ENCODE peak calls at places on chromosomes 12 and 14, in six cellular contexts. K is transverse colon, R is tibial nerve, H is body of pancreas, Y is ovary, W is heart left ventricle. D is an unnamed sample.

GRCh38 chr14:78950654-78951053 is 780.5 kb downstream of the NRXN3 start:
- DNase-seq in H (no peak), R (no peak), K (no peak), Y (no peak), W (no peak), D (no peak)

GRCh38 chr14:54564799-54565235 is 2.1 kb upstream of the SAMD4A start:
- DNase-seq in K (no peak), Y (no peak), W (no peak), R (no peak), H (peak; percentile 22), D (peak; percentile 28)

GRCh38 chr14:92160619-92161018 is 38.9 kb downstream of the CPSF2 start:
- DNase-seq in K (no peak), W (no peak), H (no peak), Y (no peak), R (no peak), D (no peak)

GRCh38 chr12:55718020-55718419 is 2.2 kb upstream of the RDH5 start:
- DNase-seq in H (no peak), Y (no peak), R (no peak), W (peak; percentile 26), K (no peak), D (no peak)

GRCh38 chr14:64507376-64508156 is 3.0 kb downstream of the ZBTB1 start:
- DNase-seq in H (peak; percentile 48), Y (no peak), K (no peak), W (no peak), R (no peak), D (peak; percentile 16)

GRCh38 chr12:25938581-25938980 is 19.9 kb upstream of the RASSF8 start:
- DNase-seq in Y (no peak), H (no peak), R (no peak), K (no peak), W (no peak), D (no peak)

GRCh38 chr12:58161773-58162172 is 220.4 kb downstream of the ATP23 start:
- DNase-seq in K (no peak), R (no peak), H (no peak), W (no peak), Y (no peak), D (no peak)

GRCh38 chr12:128815779-128816642 is 7.7 kb downstream of the SLC15A4 start:
- DNase-seq in W (no peak), R (no peak), H (no peak), Y (no peak), K (no peak), D (no peak)

GRCh38 chr14:50957296-50957695 is 13.0 kb upstream of the PYGL start:
- DNase-seq in H (no peak), K (no peak), R (no peak), W (no peak), Y (no peak), D (no peak)

DNA sequence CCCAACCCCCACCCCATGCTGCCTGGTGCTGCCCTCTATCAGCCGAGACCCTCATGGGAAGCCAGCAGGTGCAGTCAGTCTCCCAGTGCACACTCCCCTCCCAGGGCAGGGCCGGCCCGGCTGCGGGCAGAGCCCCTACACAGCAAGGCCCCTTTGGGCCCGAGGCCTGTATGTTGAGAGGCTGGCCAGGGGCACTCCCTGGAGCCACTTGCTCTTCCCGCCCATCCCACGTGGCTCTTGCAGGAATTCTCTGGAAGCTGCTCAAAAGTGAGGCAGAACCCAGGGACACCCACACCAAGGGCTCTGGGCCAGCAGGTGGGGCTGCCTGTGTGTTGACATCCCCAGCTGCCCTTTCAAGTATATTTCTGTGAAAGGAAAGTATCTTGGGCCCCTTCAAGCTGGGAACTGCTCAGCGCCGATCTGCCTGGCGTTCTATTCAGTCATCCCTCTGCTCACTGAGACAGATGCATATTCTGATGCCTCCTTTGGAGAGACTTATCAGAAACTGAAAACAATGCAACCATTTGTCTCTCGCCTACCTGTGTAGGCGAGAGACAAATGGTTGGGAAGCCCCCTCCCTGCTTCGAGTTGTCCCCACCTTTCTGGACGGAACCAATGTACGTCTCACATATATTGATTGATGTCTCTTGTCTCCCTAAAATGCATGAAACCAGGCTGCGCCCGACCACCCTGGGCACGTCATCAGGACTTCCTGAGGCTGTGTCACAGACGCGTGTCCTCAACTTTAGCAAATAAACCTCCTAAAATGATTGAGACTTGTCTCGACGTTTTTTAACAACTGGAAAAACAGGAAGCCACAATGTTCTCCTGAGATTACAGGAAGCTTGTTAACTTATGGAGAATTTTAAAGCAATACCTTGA is 6.0 kb downstream of the GPR132 start:
- DNase-seq in Y (no peak), W (no peak), H (peak; percentile 65), K (no peak), R (no peak), D (no peak)
- TF ChIP-seq POLR2A in Y (no peak), W (no peak), H (no peak), K (no peak), R (no peak), D (no peak)

DNA sequence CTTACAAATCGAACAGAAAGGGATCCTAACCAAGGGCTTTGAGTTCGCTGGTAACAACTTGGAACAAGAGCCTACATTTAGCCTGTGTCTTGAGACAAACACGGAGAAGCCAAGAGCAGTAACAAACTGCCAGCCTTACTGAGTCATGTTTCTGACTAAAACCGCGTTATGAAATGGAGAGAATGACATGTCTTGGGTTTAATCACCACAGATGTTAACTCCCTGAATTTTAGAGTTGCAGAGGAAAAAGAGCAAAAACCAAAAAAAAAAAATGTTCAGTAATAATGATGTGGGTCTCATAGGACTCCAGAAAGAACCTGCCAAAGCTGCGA is 1.0 kb downstream of the BLTP3B start:
- DNase-seq in H (no peak), Y (no peak), W (no peak), K (no peak), R (no peak), D (peak; percentile 67)
- TF ChIP-seq POLR2A in H (no peak), Y (no peak), W (no peak), K (no peak), R (no peak), D (peak; percentile 48)

DNA sequence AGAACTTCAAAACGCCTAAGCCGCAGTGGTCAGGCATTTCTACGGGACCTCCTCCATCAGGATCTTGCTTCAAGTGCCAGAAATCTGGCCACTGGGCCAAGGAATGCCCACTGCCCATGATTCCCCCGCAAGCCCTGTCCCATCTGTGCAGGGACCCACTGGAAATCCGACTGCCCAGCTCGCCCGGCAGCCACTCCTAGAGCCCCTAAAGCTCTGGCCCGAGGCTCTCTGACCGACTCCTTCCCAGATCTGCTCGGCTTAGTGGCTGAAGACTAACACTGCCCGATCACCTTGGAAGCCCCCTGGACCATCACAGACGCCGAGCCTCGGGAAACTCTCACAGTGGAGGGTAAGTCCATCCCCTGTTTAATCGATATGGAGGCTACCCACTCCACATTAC is 1113.0 kb upstream of the TMEM132C start:
- DNase-seq in R (no peak), W (no peak), Y (no peak), H (no peak), K (no peak), D (no peak)
- TF ChIP-seq POLR2A in R (no peak), W (no peak), Y (no peak), H (no peak), K (no peak), D (no peak)

DNA sequence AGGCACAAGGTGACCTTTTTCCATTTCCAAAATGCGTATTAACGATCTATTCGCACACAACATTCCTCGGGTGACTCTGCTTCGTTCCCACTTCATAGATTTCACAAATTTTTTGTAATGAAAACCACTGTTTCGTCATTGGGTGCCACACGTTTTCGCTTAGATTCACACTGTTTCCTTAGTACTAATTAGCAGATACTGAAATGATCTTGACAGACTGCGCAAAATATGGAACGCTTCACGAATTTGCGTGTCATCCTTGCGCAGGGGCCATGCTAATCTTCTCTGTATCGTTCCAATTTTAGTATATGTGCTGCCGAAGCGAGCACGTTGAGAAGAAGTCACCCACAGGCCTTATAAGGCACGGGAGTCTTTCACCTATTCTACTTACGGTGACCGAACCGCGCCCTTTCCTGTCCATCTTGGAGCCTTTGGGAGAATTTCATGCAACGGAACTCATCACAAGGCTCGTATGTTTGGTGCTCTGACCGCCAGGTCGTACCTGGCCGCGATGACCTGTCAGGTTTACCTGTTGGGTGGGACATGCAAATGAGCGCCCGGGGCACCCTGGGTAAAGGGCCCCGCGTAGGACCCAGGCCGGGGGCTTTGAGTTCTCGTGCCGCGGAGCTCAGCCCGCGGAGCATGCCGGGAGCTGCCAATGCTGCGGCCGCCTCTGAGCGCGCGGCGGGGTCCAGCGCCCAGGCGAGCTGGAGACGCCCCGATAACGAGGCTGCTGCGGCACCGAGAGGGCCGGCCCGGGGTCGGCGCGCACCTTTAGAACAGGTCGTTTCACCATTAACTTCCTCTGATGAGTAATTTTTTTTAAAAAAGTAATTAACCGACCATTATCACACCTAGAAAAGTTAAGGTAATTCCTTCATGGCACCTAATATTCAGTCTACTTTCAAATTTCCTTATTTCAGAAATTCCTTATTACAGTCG is at the start of gene RNU6-8:
- DNase-seq in H (peak; percentile 93), K (peak; percentile 92), Y (peak; percentile 94), W (peak; percentile 93), R (peak; percentile 65), D (peak; percentile 90)
- TF ChIP-seq POLR2A in H (peak; percentile 67), K (peak; percentile 55), Y (peak; percentile 36), W (no peak), R (no peak), D (no peak)

DNA sequence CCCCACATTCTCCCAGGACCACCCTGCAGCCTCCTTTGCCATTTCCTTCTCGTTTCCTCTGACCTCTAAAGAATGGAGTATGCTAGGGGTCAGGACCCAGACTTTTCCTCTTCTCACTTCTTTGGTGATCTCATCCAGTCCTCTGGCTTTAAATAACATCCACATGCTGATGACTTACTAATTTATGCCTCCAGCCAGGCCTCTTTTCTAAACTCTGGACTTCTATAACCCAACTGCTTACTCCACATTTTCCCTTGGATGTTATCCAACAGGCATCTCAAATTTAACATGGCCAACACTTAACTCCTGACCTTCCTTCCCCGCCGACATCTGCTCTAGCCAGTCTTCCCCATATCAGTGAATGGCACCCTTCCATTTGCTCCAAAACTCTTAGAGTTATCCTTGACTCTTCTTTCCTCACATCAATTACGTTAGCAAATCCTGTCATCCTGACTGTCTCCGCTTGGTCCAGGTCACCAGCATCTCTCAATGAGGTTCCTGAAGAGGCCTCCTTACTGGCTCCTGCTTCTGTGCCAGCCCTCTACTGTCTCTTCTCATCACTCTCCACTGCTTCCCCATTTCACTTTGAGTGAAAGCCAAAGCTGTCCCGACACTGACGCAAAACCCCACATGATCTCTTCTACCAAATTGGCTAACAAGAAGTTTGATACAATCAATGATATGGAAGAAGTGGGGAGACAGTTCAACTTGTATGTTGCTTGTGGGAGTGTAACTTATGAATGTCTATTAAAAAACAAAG is 42.7 kb downstream of the TMBIM6 start:
- DNase-seq in R (no peak), H (no peak), Y (no peak), K (no peak), W (no peak), D (peak; percentile 24)
- TF ChIP-seq POLR2A in R (no peak), H (no peak), Y (no peak), K (no peak), W (no peak), D (no peak)

D was measured in erythroblast.